ENCODE peak calls at places on chromosomes 1 and 21, in eight cellular contexts. C is HCT116, T is hepatocyte, H is GM23338, B is OCI-LY7, M is GM23248, Z is MM.1S, R is SK-N-SH. G is an unnamed sample. For H3K9me2, the result is how much of the 10 kb centered on the place peaks cover.

GRCh38 chr1:2044510-2045319 is 5.5 kb upstream of the PRKCZ start:
- DNase-seq in C (no peak), T (peak), H (peak), B (peak), M (peak), Z (peak), R (peak), G (peak)

GRCh38 chr1:48415050-48415449 is 57.0 kb downstream of the SPATA6 start:
- DNase-seq in C (no peak), T (no peak), H (no peak), B (no peak), M (no peak), Z (no peak), R (no peak), G (no peak)

GRCh38 chr1:12220890-12221289 is 8.9 kb upstream of the VPS13D start:
- DNase-seq in C (no peak), T (no peak), H (no peak), B (no peak), M (no peak), Z (no peak), R (no peak), G (no peak)

GRCh38 chr1:121538943-121539575 is 354.3 kb downstream of the SRGAP2C start:
- DNase-seq in C (no peak), T (no peak), H (no peak), B (no peak), M (no peak), Z (no peak), R (no peak), G (no peak)

GRCh38 chr21:45537111-45537745 is 5.0 kb downstream of the SLC19A1 start:
- DNase-seq in C (no peak), T (no peak), H (no peak), B (no peak), M (no peak), Z (no peak), R (no peak), G (no peak)

GRCh38 chr1:167090289-167090942 is at the start of gene GPA33:
- DNase-seq in C (no peak), T (peak), H (no peak), B (peak), M (no peak), Z (no peak), R (no peak), G (no peak)

GRCh38 chr21:39654951-39655350 is 42.2 kb downstream of the B3GALT5 start:
- DNase-seq in C (no peak), T (no peak), H (no peak), B (no peak), M (no peak), Z (no peak), R (no peak), G (no peak)

GRCh38 chr1:153633161-153633746 is 612 bp upstream of the CHTOP start:
- DNase-seq in C (no peak), T (no peak), H (no peak), B (no peak), M (no peak), Z (no peak), R (no peak), G (peak)

GRCh38 chr1:78095618-78096416 is 50.1 kb downstream of the GIPC2 start:
- DNase-seq in C (no peak), T (no peak), H (no peak), B (no peak), M (peak), Z (no peak), R (no peak), G (no peak)

GRCh38 chr1:212430416-212430815 is 2.3 kb upstream of the NENF start:
- DNase-seq in C (no peak), T (no peak), H (no peak), B (no peak), M (peak), Z (no peak), R (no peak), G (no peak)

GRCh38 chr1:107162745-107163144 is 21.9 kb downstream of the NTNG1 start:
- DNase-seq in C (no peak), T (no peak), H (no peak), B (no peak), M (no peak), Z (no peak), R (no peak), G (peak)

GRCh38 chr1:83095570-83095969 is 903.4 kb downstream of the TTLL7 start:
- DNase-seq in C (no peak), T (no peak), H (no peak), B (no peak), M (no peak), Z (no peak), R (no peak), G (no peak)

GRCh38 chr21:35810431-35810970 is 249.8 kb downstream of the SETD4 start:
- DNase-seq in C (no peak), T (no peak), H (no peak), B (no peak), M (no peak), Z (no peak), R (no peak), G (no peak)

GRCh38 chr21:28731700-28732321 is 260.9 kb downstream of the LTN1 start:
- DNase-seq in C (no peak), T (no peak), H (no peak), B (peak), M (no peak), Z (no peak), R (no peak), G (no peak)

DNA sequence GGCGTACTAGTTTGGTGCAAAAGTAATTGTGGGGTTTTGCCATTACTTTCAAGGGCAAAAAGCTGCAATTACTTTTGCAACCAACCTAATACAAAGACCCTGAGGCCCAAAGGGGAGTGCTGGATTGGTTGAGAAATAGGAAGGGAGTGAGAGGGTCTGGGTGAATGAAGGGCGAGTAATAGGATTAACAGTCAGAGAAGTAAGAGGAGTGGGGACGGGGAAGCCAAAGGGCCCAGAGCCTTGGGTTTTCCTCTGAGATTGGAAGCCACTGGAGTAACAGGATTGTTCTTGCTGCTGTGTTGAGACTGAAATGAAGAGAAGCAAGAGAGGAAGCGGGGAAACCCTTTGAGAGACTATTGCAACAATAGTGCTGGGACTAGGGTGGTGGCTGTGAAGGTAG is 19.0 kb upstream of the PRELP start:
- DNase-seq in C (no peak), T (no peak), H (no peak), B (no peak), M (no peak), Z (no peak), R (no peak), G (no peak)
- TF ChIP-seq EZH2phosphoT487 in C (no peak), T (no peak), H (no peak), B (no peak), M (no peak), Z (no peak), R (no peak), G (no peak)

GRCh38 chr1:97864615-97865014 is 56.2 kb downstream of the DPYD start:
- DNase-seq in C (no peak), T (no peak), H (no peak), B (no peak), M (no peak), Z (peak), R (no peak), G (no peak)
- H3K9me2 ChIP-seq in C (under half), T (under half), H (under half), B (under half), M (under half), Z (under half), R (under half), G (under half)

DNA sequence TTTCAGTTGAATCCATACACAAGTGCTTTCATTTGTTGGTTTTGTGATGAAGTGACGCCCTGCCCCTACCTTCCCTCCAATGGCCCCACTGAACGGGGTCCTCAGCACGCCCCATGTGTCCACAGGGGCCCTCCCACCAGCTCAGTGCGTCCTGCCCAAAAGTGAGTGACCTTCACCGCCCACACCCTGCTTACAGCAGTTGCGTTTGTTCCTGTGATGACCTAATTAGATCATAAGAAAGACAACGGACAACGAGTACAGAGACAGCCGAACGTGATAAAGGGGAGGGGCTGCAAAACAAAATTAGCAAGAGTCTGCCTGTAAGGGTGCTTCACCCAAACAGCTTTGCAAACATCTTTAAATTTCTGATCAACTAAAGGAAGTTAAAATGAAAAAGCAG is 38.2 kb upstream of the RIPK4 start:
- DNase-seq in C (no peak), T (no peak), H (no peak), B (no peak), M (no peak), Z (no peak), R (no peak), G (no peak)
- H3K4me3 ChIP-seq in C (no peak), T (no peak), H (no peak), B (no peak), M (no peak), Z (no peak), R (no peak), G (no peak)

DNA sequence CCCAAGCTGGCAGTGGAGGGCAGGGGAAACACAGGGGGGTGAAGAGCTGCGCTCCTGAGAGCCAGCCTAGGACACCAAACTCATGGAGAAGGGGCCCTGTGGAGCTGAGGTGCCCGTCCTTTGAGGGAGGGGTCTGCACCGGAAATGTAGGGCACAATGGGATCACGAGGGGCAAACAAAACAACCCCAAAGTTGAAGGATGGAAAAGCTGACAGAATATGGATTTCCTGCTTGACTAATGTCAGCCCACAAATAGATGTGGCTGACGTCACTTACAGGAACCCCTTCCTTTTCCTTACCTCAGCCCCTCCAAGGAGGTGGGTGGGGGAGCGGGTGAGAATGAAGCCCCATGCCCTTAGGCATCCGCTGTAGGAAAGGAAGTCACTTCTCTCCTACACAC is 110.9 kb downstream of the KCNN3 start:
- DNase-seq in C (no peak), T (no peak), H (no peak), B (no peak), M (no peak), Z (no peak), R (no peak), G (no peak)
- TF ChIP-seq EZH2phosphoT487 in C (no peak), T (no peak), H (no peak), B (no peak), M (no peak), Z (no peak), R (no peak), G (no peak)